ENCODE peak calls at places on chromosomes 13 and 19, in eight cellular contexts. One of them, this sample, is unnamed. For H3K4me1, the result is how much of the 10 kb centered on the place peaks cover.

GRCh38 chr13:36432106-36432544 is at the start of gene CCNA1:
- DNase-seq in right lobe of liver: no peak
- DNase-seq in uterus: peak
- DNase-seq in gastrocnemius medialis: no peak
- DNase-seq in breast epithelium: no peak
- DNase-seq in body of pancreas: peak
- DNase-seq in stomach: peak
- DNase-seq in IMR-90: no peak
- DNase-seq in this sample: no peak

GRCh38 chr19:918481-919156 is 1.5 kb downstream of the KISS1R start:
- DNase-seq in right lobe of liver: no peak
- DNase-seq in uterus: no peak
- DNase-seq in gastrocnemius medialis: no peak
- DNase-seq in breast epithelium: no peak
- DNase-seq in body of pancreas: no peak
- DNase-seq in stomach: no peak
- DNase-seq in IMR-90: no peak
- DNase-seq in this sample: no peak

GRCh38 chr19:2270157-2270571 is 11.8 kb downstream of the PEAK3 start:
- DNase-seq in right lobe of liver: peak
- DNase-seq in uterus: peak
- DNase-seq in gastrocnemius medialis: no peak
- DNase-seq in breast epithelium: no peak
- DNase-seq in body of pancreas: peak
- DNase-seq in stomach: no peak
- DNase-seq in IMR-90: no peak
- DNase-seq in this sample: peak

GRCh38 chr13:42876270-42876714 is 94.9 kb downstream of the FAM216B start:
- DNase-seq in right lobe of liver: no peak
- DNase-seq in uterus: no peak
- DNase-seq in gastrocnemius medialis: no peak
- DNase-seq in breast epithelium: no peak
- DNase-seq in body of pancreas: no peak
- DNase-seq in stomach: no peak
- DNase-seq in IMR-90: no peak
- DNase-seq in this sample: no peak

GRCh38 chr19:7679771-7680605 is 645 bp upstream of the TRAPPC5 start:
- DNase-seq in right lobe of liver: no peak
- DNase-seq in uterus: no peak
- DNase-seq in gastrocnemius medialis: no peak
- DNase-seq in breast epithelium: no peak
- DNase-seq in body of pancreas: no peak
- DNase-seq in stomach: no peak
- DNase-seq in IMR-90: no peak
- DNase-seq in this sample: no peak

GRCh38 chr13:103694033-103694432 is 627.8 kb upstream of the SLC10A2 start:
- DNase-seq in right lobe of liver: no peak
- DNase-seq in uterus: no peak
- DNase-seq in gastrocnemius medialis: no peak
- DNase-seq in breast epithelium: no peak
- DNase-seq in body of pancreas: no peak
- DNase-seq in stomach: no peak
- DNase-seq in IMR-90: no peak
- DNase-seq in this sample: no peak

GRCh38 chr19:11578342-11579142 is 1.1 kb upstream of the ACP5 start:
- DNase-seq in right lobe of liver: peak
- DNase-seq in uterus: no peak
- DNase-seq in gastrocnemius medialis: peak
- DNase-seq in breast epithelium: peak
- DNase-seq in body of pancreas: peak
- DNase-seq in stomach: peak
- DNase-seq in IMR-90: no peak
- DNase-seq in this sample: peak

GRCh38 chr19:35248310-35249145 is at the start of gene LSR:
- DNase-seq in right lobe of liver: peak
- DNase-seq in uterus: no peak
- DNase-seq in gastrocnemius medialis: no peak
- DNase-seq in breast epithelium: peak
- DNase-seq in body of pancreas: peak
- DNase-seq in stomach: peak
- DNase-seq in IMR-90: no peak
- DNase-seq in this sample: peak

GRCh38 chr13:75153386-75153785 is 328.6 kb downstream of the TBC1D4 start:
- DNase-seq in right lobe of liver: no peak
- DNase-seq in uterus: no peak
- DNase-seq in gastrocnemius medialis: no peak
- DNase-seq in breast epithelium: no peak
- DNase-seq in body of pancreas: no peak
- DNase-seq in stomach: no peak
- DNase-seq in IMR-90: no peak
- DNase-seq in this sample: no peak

GRCh38 chr19:9139609-9140158 is 513 bp upstream of the ZNF317 start:
- DNase-seq in right lobe of liver: no peak
- DNase-seq in uterus: no peak
- DNase-seq in gastrocnemius medialis: no peak
- DNase-seq in breast epithelium: no peak
- DNase-seq in body of pancreas: no peak
- DNase-seq in stomach: no peak
- DNase-seq in IMR-90: no peak
- DNase-seq in this sample: no peak

GRCh38 chr13:36377822-36378480 is 31.8 kb upstream of the SPART start:
- DNase-seq in right lobe of liver: no peak
- DNase-seq in uterus: no peak
- DNase-seq in gastrocnemius medialis: no peak
- DNase-seq in breast epithelium: no peak
- DNase-seq in body of pancreas: no peak
- DNase-seq in stomach: no peak
- DNase-seq in IMR-90: peak
- DNase-seq in this sample: no peak

GRCh38 chr13:32305646-32306045 is 9.5 kb downstream of the ZAR1L start:
- DNase-seq in right lobe of liver: no peak
- DNase-seq in uterus: no peak
- DNase-seq in gastrocnemius medialis: no peak
- DNase-seq in breast epithelium: no peak
- DNase-seq in body of pancreas: no peak
- DNase-seq in stomach: no peak
- DNase-seq in IMR-90: no peak
- DNase-seq in this sample: no peak

GRCh38 chr19:42250666-42251531 is 4.0 kb downstream of the ERF start:
- DNase-seq in right lobe of liver: no peak
- DNase-seq in uterus: peak
- DNase-seq in gastrocnemius medialis: no peak
- DNase-seq in breast epithelium: peak
- DNase-seq in body of pancreas: peak
- DNase-seq in stomach: no peak
- DNase-seq in IMR-90: peak
- DNase-seq in this sample: no peak

GRCh38 chr13:28401303-28402056 is 93.4 kb downstream of the FLT1 start:
- DNase-seq in right lobe of liver: no peak
- DNase-seq in uterus: no peak
- DNase-seq in gastrocnemius medialis: no peak
- DNase-seq in breast epithelium: no peak
- DNase-seq in body of pancreas: no peak
- DNase-seq in stomach: no peak
- DNase-seq in IMR-90: peak
- DNase-seq in this sample: no peak

GRCh38 chr19:30171795-30172642 is 200.2 kb upstream of the ZNF536 start:
- DNase-seq in right lobe of liver: no peak
- DNase-seq in uterus: no peak
- DNase-seq in gastrocnemius medialis: no peak
- DNase-seq in breast epithelium: no peak
- DNase-seq in body of pancreas: no peak
- DNase-seq in stomach: no peak
- DNase-seq in IMR-90: no peak
- DNase-seq in this sample: no peak

GRCh38 chr19:13611596-13611995 is 105.3 kb upstream of the CACNA1A start:
- DNase-seq in right lobe of liver: no peak
- DNase-seq in uterus: no peak
- DNase-seq in gastrocnemius medialis: no peak
- DNase-seq in breast epithelium: no peak
- DNase-seq in body of pancreas: no peak
- DNase-seq in stomach: no peak
- DNase-seq in IMR-90: no peak
- DNase-seq in this sample: no peak

GRCh38 chr19:954672-955494 is 29.0 kb downstream of the ARID3A start:
- DNase-seq in right lobe of liver: peak
- DNase-seq in uterus: no peak
- DNase-seq in gastrocnemius medialis: no peak
- DNase-seq in breast epithelium: no peak
- DNase-seq in body of pancreas: no peak
- DNase-seq in stomach: no peak
- DNase-seq in IMR-90: no peak
- DNase-seq in this sample: peak

GRCh38 chr13:98576963-98577822 is at the start of gene STK24:
- DNase-seq in right lobe of liver: peak
- DNase-seq in uterus: peak
- DNase-seq in gastrocnemius medialis: peak
- DNase-seq in breast epithelium: peak
- DNase-seq in body of pancreas: peak
- DNase-seq in stomach: peak
- DNase-seq in IMR-90: peak
- DNase-seq in this sample: peak
- TF ChIP-seq POLR2A in right lobe of liver: peak
- TF ChIP-seq POLR2A in uterus: peak
- TF ChIP-seq POLR2A in gastrocnemius medialis: peak
- TF ChIP-seq POLR2A in breast epithelium: no peak
- TF ChIP-seq POLR2A in body of pancreas: peak
- TF ChIP-seq POLR2A in stomach: no peak
- TF ChIP-seq POLR2A in IMR-90: peak
- TF ChIP-seq POLR2A in this sample: peak

DNA sequence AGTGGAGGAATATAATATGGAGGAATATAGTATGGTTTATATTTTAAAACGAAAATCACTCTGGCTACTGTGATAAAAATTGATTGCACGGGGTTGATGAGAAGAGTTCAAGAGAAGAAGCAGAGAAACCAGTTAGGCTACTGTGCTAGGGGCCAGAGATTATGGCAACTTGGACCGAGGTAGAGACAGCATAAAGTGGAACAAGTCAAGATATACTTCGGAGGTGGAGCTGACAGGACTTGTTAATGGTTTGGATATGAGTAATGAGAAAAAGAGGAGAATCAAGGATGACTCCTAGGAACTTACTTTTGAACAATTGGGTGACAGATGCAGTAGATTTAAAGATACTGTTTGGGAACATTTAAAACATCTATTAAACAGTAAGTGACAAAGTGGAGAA is 6.6 kb upstream of the WDFY2 start:
- DNase-seq in right lobe of liver: no peak
- DNase-seq in uterus: no peak
- DNase-seq in gastrocnemius medialis: no peak
- DNase-seq in breast epithelium: no peak
- DNase-seq in body of pancreas: no peak
- DNase-seq in stomach: no peak
- DNase-seq in IMR-90: no peak
- DNase-seq in this sample: no peak
- H3K4me1 ChIP-seq in right lobe of liver: under half
- H3K4me1 ChIP-seq in uterus: under half
- H3K4me1 ChIP-seq in gastrocnemius medialis: under half
- H3K4me1 ChIP-seq in breast epithelium: under half
- H3K4me1 ChIP-seq in body of pancreas: under half
- H3K4me1 ChIP-seq in stomach: under half
- H3K4me1 ChIP-seq in IMR-90: under half
- H3K4me1 ChIP-seq in this sample: under half

GRCh38 chr13:98974053-98974452 is 3.8 kb downstream of the DOCK9 start:
- DNase-seq in right lobe of liver: no peak
- DNase-seq in uterus: peak
- DNase-seq in gastrocnemius medialis: no peak
- DNase-seq in breast epithelium: no peak
- DNase-seq in body of pancreas: no peak
- DNase-seq in stomach: no peak
- DNase-seq in IMR-90: no peak
- DNase-seq in this sample: no peak
- TF ChIP-seq POLR2A in right lobe of liver: no peak
- TF ChIP-seq POLR2A in uterus: peak
- TF ChIP-seq POLR2A in gastrocnemius medialis: peak
- TF ChIP-seq POLR2A in breast epithelium: no peak
- TF ChIP-seq POLR2A in body of pancreas: no peak
- TF ChIP-seq POLR2A in stomach: no peak
- TF ChIP-seq POLR2A in IMR-90: no peak
- TF ChIP-seq POLR2A in this sample: no peak

GRCh38 chr19:18304496-18305312 is 18.2 kb downstream of the LSM4 start:
- DNase-seq in right lobe of liver: peak
- DNase-seq in uterus: peak
- DNase-seq in gastrocnemius medialis: peak
- DNase-seq in breast epithelium: peak
- DNase-seq in body of pancreas: peak
- DNase-seq in stomach: peak
- DNase-seq in IMR-90: peak
- DNase-seq in this sample: peak

GRCh38 chr19:18308051-18308947 is 14.6 kb downstream of the LSM4 start:
- DNase-seq in right lobe of liver: peak
- DNase-seq in uterus: no peak
- DNase-seq in gastrocnemius medialis: no peak
- DNase-seq in breast epithelium: no peak
- DNase-seq in body of pancreas: no peak
- DNase-seq in stomach: no peak
- DNase-seq in IMR-90: no peak
- DNase-seq in this sample: no peak

GRCh38 chr19:18306209-18306902 is 16.5 kb downstream of the LSM4 start:
- DNase-seq in right lobe of liver: no peak
- DNase-seq in uterus: no peak
- DNase-seq in gastrocnemius medialis: no peak
- DNase-seq in breast epithelium: no peak
- DNase-seq in body of pancreas: no peak
- DNase-seq in stomach: no peak
- DNase-seq in IMR-90: no peak
- DNase-seq in this sample: peak

GRCh38 chr19:18308948-18309325 is 13.9 kb downstream of the LSM4 start:
- DNase-seq in right lobe of liver: no peak
- DNase-seq in uterus: no peak
- DNase-seq in gastrocnemius medialis: no peak
- DNase-seq in breast epithelium: no peak
- DNase-seq in body of pancreas: no peak
- DNase-seq in stomach: no peak
- DNase-seq in IMR-90: no peak
- DNase-seq in this sample: no peak

DNA sequence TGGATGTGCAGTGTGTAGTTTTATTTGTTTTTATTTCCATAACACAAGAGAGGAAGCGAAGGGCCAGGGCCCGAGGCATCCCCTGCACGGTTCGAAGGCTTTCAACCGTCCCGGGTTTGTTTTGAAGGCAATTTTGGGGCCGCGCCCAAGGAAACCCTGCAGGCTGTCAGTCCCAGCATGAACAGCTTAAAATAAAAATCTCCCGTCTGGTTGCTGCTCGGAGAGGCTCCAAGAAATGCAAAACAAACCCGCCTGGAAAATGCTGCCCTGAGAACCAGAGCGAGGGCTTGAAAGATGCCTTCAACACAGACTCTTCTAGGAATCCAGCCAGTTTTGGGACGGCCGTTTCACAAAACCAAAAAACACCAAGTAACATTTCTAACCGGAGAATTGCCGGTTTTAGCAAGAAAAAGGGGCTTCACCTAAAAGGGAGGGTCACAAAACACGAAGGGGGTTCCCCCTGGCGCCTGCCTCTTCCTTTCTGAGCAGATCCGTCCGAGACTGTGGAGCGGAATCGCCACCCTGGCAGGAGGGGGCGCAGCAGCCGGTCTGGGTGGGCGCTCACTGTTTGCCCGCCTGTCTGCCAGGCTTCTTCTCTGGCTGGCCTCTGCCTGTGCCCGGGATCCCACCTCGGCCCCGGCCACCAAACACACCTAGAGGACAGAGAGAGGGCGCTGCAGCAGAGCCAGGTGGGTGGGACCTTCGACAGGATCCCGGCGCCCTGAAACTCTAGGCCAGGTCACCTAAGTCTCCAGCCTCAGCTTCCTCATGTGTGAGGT is 15.8 kb downstream of the LSM4 start:
- DNase-seq in right lobe of liver: no peak
- DNase-seq in uterus: peak
- DNase-seq in gastrocnemius medialis: no peak
- DNase-seq in breast epithelium: no peak
- DNase-seq in body of pancreas: no peak
- DNase-seq in stomach: no peak
- DNase-seq in IMR-90: no peak
- DNase-seq in this sample: no peak
- H3K4me1 ChIP-seq in right lobe of liver: under half
- H3K4me1 ChIP-seq in uterus: under half
- H3K4me1 ChIP-seq in gastrocnemius medialis: under half
- H3K4me1 ChIP-seq in breast epithelium: under half
- H3K4me1 ChIP-seq in body of pancreas: under half
- H3K4me1 ChIP-seq in stomach: under half
- H3K4me1 ChIP-seq in IMR-90: under half
- H3K4me1 ChIP-seq in this sample: under half

This sample was measured in transverse colon.